ENCODE peak calls at places on chromosomes 4 and X, in seven cellular contexts. L is H1, Y is K562, E is SK-N-SH, V is HepG2, K is GM12891, R is GM12878. U is an unnamed sample.

GRCh38 chr4:3302164-3302785 is 9.5 kb downstream of the RGS12 start:
- DNase-seq in L (no peak), Y (no peak), E (no peak), V (no peak), K (peak), R (peak), U (peak)

GRCh38 chrX:56563231-56564116 is at the start of gene UBQLN2:
- DNase-seq in L (no peak), Y (peak), E (peak), V (peak), K (peak), R (no peak), U (no peak)

GRCh38 chrX:111254896-111255693 is 15.2 kb downstream of the CAPN6 start:
- DNase-seq in L (no peak), Y (no peak), E (no peak), V (no peak), K (no peak), R (no peak), U (no peak)

GRCh38 chr4:1200425-1201035 is 28.1 kb upstream of the SPON2 start:
- DNase-seq in L (no peak), Y (peak), E (peak), V (no peak), K (peak), R (no peak), U (peak)

GRCh38 chr4:9602389-9602914 is 158.2 kb downstream of the DEFB131A start:
- DNase-seq in L (no peak), Y (no peak), E (no peak), V (no peak), K (no peak), R (no peak), U (no peak)

GRCh38 chr4:8010618-8011017 is 71.0 kb upstream of the AFAP1 start:
- DNase-seq in L (no peak), Y (no peak), E (peak), V (peak), K (no peak), R (no peak), U (no peak)

GRCh38 chr4:147610666-147611065 is 6.5 kb upstream of the TMEM184C start:
- DNase-seq in L (no peak), Y (no peak), E (peak), V (no peak), K (no peak), R (no peak), U (no peak)

GRCh38 chrX:30570505-30570904 is 7.1 kb downstream of the TASL start:
- DNase-seq in L (no peak), Y (peak), E (peak), V (peak), K (no peak), R (no peak), U (no peak)

GRCh38 chr4:47465008-47465407 is 1.5 kb upstream of the COMMD8 start:
- DNase-seq in L (no peak), Y (no peak), E (no peak), V (no peak), K (peak), R (peak), U (peak)

GRCh38 chr4:6918345-6918744 is 8.7 kb downstream of the TBC1D14 start:
- DNase-seq in L (no peak), Y (no peak), E (no peak), V (no peak), K (no peak), R (no peak), U (no peak)

GRCh38 chr4:142519342-142519741 is 326.8 kb downstream of the INPP4B start:
- DNase-seq in L (no peak), Y (no peak), E (peak), V (no peak), K (no peak), R (no peak), U (no peak)

GRCh38 chr4:133146574-133147198 is 2.4 kb upstream of the PCDH10 start:
- DNase-seq in L (no peak), Y (peak), E (peak), V (peak), K (peak), R (no peak), U (no peak)

GRCh38 chrX:101206471-101206870 is 13.1 kb upstream of the DRP2 start:
- DNase-seq in L (no peak), Y (peak), E (peak), V (peak), K (no peak), R (no peak), U (no peak)

GRCh38 chrX:9522756-9523155 is 57.9 kb downstream of the TBL1X start:
- DNase-seq in L (no peak), Y (no peak), E (no peak), V (no peak), K (no peak), R (no peak), U (no peak)

GRCh38 chrX:108541286-108541685 is 101.6 kb downstream of the COL4A5 start:
- DNase-seq in L (peak), Y (no peak), E (no peak), V (no peak), K (no peak), R (no peak), U (no peak)

GRCh38 chrX:108537005-108537404 is 97.4 kb downstream of the COL4A5 start:
- DNase-seq in L (no peak), Y (peak), E (peak), V (peak), K (no peak), R (no peak), U (no peak)
- TF ChIP-seq TAF1 in L (no peak), Y (no peak), E (no peak), V (no peak), K (no peak), R (no peak), U (no peak)

GRCh38 chrX:17588303-17588702 is 149.0 kb upstream of the SCML1 start:
- DNase-seq in L (no peak), Y (no peak), E (no peak), V (no peak), K (no peak), R (no peak), U (no peak)

GRCh38 chrX:17591741-17592110 is 145.6 kb upstream of the SCML1 start:
- DNase-seq in L (no peak), Y (no peak), E (no peak), V (no peak), K (no peak), R (no peak), U (no peak)

GRCh38 chrX:17587352-17587751 is 149.9 kb upstream of the SCML1 start:
- DNase-seq in L (no peak), Y (no peak), E (no peak), V (no peak), K (no peak), R (no peak), U (no peak)

GRCh38 chrX:17592117-17592516 is 145.2 kb upstream of the SCML1 start:
- DNase-seq in L (no peak), Y (no peak), E (no peak), V (no peak), K (no peak), R (no peak), U (no peak)

GRCh38 chrX:17590892-17591740 is 146.2 kb upstream of the SCML1 start:
- DNase-seq in L (peak), Y (peak), E (peak), V (peak), K (peak), R (no peak), U (peak)
- TF ChIP-seq POLR2AphosphoS5 in L (no peak), Y (no peak), E (no peak), V (no peak), K (no peak), R (no peak), U (no peak)

GRCh38 chrX:151386838-151387459 is 10.1 kb upstream of the VMA21 start:
- DNase-seq in L (no peak), Y (no peak), E (no peak), V (no peak), K (no peak), R (no peak), U (no peak)

GRCh38 chrX:151384807-151385206 is 12.2 kb upstream of the VMA21 start:
- DNase-seq in L (no peak), Y (no peak), E (no peak), V (no peak), K (no peak), R (no peak), U (no peak)
- TF ChIP-seq TAF1 in L (no peak), Y (no peak), E (no peak), V (no peak), K (no peak), R (no peak), U (no peak)

GRCh38 chr4:168884251-168885124 is 125.6 kb downstream of the CBR4 start:
- DNase-seq in L (no peak), Y (no peak), E (no peak), V (no peak), K (no peak), R (no peak), U (no peak)

GRCh38 chr4:168885416-168885815 is 124.6 kb downstream of the CBR4 start:
- DNase-seq in L (no peak), Y (no peak), E (no peak), V (no peak), K (no peak), R (no peak), U (no peak)

GRCh38 chr4:168887809-168888208 is 122.2 kb downstream of the CBR4 start:
- DNase-seq in L (no peak), Y (no peak), E (no peak), V (no peak), K (no peak), R (no peak), U (no peak)

GRCh38 chr4:168888715-168889215 is 121.3 kb downstream of the CBR4 start:
- DNase-seq in L (no peak), Y (no peak), E (no peak), V (no peak), K (no peak), R (no peak), U (no peak)

DNA sequence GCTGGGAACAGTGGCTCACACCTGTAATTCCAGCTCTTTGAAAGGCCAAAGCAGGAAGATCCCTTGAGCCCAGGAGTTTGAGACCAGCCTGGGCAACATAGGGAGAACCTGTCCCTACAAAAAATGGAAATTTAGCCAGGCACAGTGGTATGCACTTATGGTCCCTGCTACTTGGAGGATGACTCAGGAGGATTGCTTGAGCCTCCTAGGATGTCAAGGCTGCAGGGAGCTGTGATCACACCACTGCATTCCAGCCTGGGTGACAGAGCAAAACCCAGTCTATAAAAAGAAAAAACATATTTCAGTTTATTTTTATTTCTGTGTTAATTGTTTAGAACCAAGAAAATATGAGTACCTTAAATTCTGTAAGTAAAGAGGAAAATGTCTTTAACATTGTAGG is 123.7 kb downstream of the CBR4 start:
- DNase-seq in L (no peak), Y (no peak), E (no peak), V (no peak), K (no peak), R (no peak), U (no peak)
- TF ChIP-seq POLR2AphosphoS5 in L (no peak), Y (no peak), E (no peak), V (no peak), K (no peak), R (no peak), U (no peak)

GRCh38 chr4:184108006-184108501 is 109.6 kb downstream of the ENPP6 start:
- DNase-seq in L (no peak), Y (no peak), E (no peak), V (no peak), K (no peak), R (no peak), U (no peak)
- TF ChIP-seq TAF1 in L (no peak), Y (no peak), E (no peak), V (no peak), K (no peak), R (no peak), U (no peak)

GRCh38 chr4:73918058-73918457 is 48.9 kb downstream of the CXCL1 start:
- DNase-seq in L (no peak), Y (no peak), E (no peak), V (no peak), K (no peak), R (no peak), U (no peak)
- TF ChIP-seq POLR2AphosphoS5 in L (no peak), Y (no peak), E (no peak), V (no peak), K (no peak), R (no peak), U (no peak)

DNA sequence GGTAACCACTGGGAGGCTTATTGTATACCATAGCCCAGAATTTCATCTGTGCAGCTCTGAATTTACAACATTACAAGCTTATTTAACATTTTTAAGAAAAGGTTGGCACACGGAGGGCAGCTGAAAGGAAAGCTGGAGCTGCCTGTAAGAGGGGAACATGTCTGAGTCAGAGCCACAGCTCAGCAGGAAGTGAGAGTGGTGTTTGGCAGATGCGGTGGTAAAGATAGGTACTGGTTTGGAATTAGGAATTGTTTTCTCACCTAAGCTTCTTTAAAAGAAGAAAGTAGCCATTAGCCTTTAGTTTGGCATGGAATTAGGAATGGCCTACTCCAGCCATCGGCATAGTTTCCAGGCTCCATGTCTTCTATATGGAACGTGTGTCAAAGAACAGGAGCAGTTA is 172.5 kb upstream of the ANXA3 start:
- DNase-seq in L (no peak), Y (no peak), E (no peak), V (no peak), K (no peak), R (no peak), U (no peak)
- TF ChIP-seq TAF1 in L (no peak), Y (no peak), E (no peak), V (no peak), K (no peak), R (no peak), U (no peak)

DNA sequence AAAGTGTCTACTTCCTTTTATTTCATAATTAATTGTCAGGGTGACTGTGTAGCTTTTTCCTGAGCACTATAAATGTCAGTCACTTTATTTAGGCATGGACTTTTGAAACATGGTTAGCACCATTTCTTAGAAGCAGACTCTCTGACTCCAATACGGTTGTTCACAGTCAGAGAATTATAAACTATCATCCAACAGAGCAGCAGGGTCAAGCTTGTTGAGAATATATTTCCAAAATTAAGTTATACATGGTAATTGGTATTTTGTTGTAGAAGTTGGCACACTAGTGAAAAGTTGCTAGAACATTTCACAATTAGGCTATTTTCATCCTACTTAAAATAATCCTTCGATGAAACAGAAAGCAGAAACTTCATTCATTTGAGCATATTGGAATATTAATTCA is 1155.5 kb upstream of the IGFBP7 start:
- DNase-seq in L (no peak), Y (no peak), E (no peak), V (no peak), K (no peak), R (no peak), U (no peak)
- TF ChIP-seq POLR2AphosphoS5 in L (no peak), Y (no peak), E (no peak), V (no peak), K (no peak), R (no peak), U (no peak)

DNA sequence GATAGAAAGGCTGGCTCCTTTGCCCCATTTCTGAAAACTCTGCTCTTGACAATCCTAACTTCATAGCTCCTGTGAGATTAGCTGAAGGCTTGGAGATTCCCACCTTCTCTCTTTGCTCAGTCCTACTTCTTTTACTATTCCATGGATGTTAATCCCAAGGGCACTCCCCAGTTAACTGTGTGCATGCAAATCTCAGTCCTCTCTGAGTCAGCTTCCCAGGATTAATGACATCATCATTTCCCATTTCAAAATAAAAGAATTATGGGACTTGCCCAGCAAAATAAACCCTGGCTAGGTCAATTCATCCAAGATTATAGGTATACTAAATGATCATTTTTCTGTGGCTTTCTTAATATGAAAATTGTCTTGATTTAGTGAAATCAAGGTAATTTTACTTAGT is 328.6 kb upstream of the NR3C2 start:
- DNase-seq in L (no peak), Y (no peak), E (no peak), V (no peak), K (no peak), R (no peak), U (no peak)
- TF ChIP-seq TAF1 in L (no peak), Y (no peak), E (no peak), V (no peak), K (no peak), R (no peak), U (no peak)

GRCh38 chrX:45824471-45824870 is 623.8 kb upstream of the DIPK2B start:
- DNase-seq in L (no peak), Y (peak), E (peak), V (peak), K (no peak), R (no peak), U (no peak)
- TF ChIP-seq POLR2AphosphoS5 in L (no peak), Y (no peak), E (peak), V (no peak), K (no peak), R (no peak), U (no peak)